ENCODE peak calls at places on chromosomes 6 and 20, in five cellular contexts. H is choroid plexus epithelial cell, Q is heart left ventricle, I is psoas muscle, P is adrenal gland. K is an unnamed sample.

GRCh38 chr6:34934516-34934915 is 45.5 kb downstream of the ANKS1A start:
- DNase-seq in H (peak), P (peak), Q (peak), I (peak), K (peak)

GRCh38 chr6:137013738-137014602 is 30.8 kb downstream of the IL20RA start:
- DNase-seq in P (no peak), Q (no peak), I (no peak), H (peak), K (no peak)

GRCh38 chr20:50399917-50400704 is 110.1 kb upstream of the PTPN1 start:
- DNase-seq in H (peak), P (no peak), I (no peak), Q (no peak), K (no peak)

GRCh38 chr6:101832371-101832770 is 438.9 kb downstream of the GRIK2 start:
- DNase-seq in P (no peak), Q (no peak), I (peak), H (no peak), K (no peak)

GRCh38 chr20:38156888-38157634 is 8.0 kb downstream of the TGM2 start:
- DNase-seq in P (no peak), Q (peak), I (peak), H (no peak), K (no peak)

GRCh38 chr20:54084193-54084592 is 13.8 kb upstream of the BCAS1 start:
- DNase-seq in P (no peak), I (no peak), Q (no peak), H (no peak), K (no peak)

GRCh38 chr6:55827818-55828522 is 47.4 kb downstream of the BMP5 start:
- DNase-seq in I (no peak), P (no peak), Q (no peak), H (no peak), K (no peak)

GRCh38 chr20:57716202-57716601 is 6.4 kb upstream of the PMEPA1 start:
- DNase-seq in Q (no peak), I (no peak), P (no peak), H (peak), K (no peak)

GRCh38 chr6:16352258-16352635 is 113.9 kb downstream of the GMPR start:
- DNase-seq in Q (no peak), P (no peak), I (no peak), H (peak), K (no peak)

GRCh38 chr20:2701671-2702081 is 9.1 kb downstream of the EBF4 start:
- DNase-seq in Q (no peak), H (no peak), I (no peak), P (no peak), K (no peak)

GRCh38 chr6:158908596-158908995 is 89.4 kb upstream of the EZR start:
- DNase-seq in I (no peak), P (no peak), Q (no peak), H (no peak), K (peak)

GRCh38 chr20:3323398-3323797 is 84.1 kb downstream of the DNAAF9 start:
- DNase-seq in I (no peak), P (no peak), Q (no peak), H (no peak), K (no peak)

GRCh38 chr6:130676077-130676772 is 151.0 kb upstream of the SMLR1 start:
- DNase-seq in I (no peak), H (peak), Q (peak), P (no peak), K (no peak)

GRCh38 chr6:138038148-138038870 is 68.9 kb downstream of the PERP start:
- DNase-seq in I (no peak), H (no peak), Q (no peak), P (no peak), K (no peak)

GRCh38 chr6:30646450-30647038 is 389 bp upstream of the C6orf136 start:
- DNase-seq in H (no peak), P (peak), I (peak), Q (peak), K (no peak)

GRCh38 chr20:63074631-63075030 is 67.9 kb upstream of the BHLHE23 start:
- DNase-seq in I (peak), P (no peak), H (no peak), Q (no peak), K (peak)

GRCh38 chr6:146913842-146914562 is 290.2 kb upstream of the STXBP5 start:
- DNase-seq in P (peak), Q (peak), I (peak), H (peak), K (peak)

GRCh38 chr20:2602046-2602735 is 50.2 kb upstream of the NOP56 start:
- DNase-seq in I (no peak), Q (no peak), P (no peak), H (peak), K (no peak)

GRCh38 chr20:58485326-58485725 is 29.9 kb downstream of the APCDD1L start:
- DNase-seq in I (no peak), H (no peak), Q (no peak), P (no peak), K (no peak)

GRCh38 chr20:23245553-23246128 is 105.0 kb upstream of the NXT1 start:
- DNase-seq in Q (peak), P (peak), I (peak), H (peak), K (peak)

GRCh38 chr20:32972181-32973076 is 31.8 kb downstream of the SUN5 start:
- DNase-seq in Q (no peak), H (peak), P (no peak), I (no peak), K (peak)

GRCh38 chr6:44001318-44001868 is 125.9 kb downstream of the MRPL14 start:
- DNase-seq in Q (peak), I (peak), P (no peak), H (peak), K (no peak)

GRCh38 chr6:31586596-31586995 is 519 bp downstream of the LST1 start:
- DNase-seq in I (no peak), H (no peak), P (no peak), Q (peak), K (no peak)

GRCh38 chr6:55497694-55498093 is 81.3 kb downstream of the HMGCLL1 start:
- DNase-seq in P (no peak), H (no peak), I (no peak), Q (no peak), K (no peak)

GRCh38 chr6:98831057-98832031 is 3.0 kb upstream of the POU3F2 start:
- DNase-seq in H (no peak), I (no peak), P (no peak), Q (no peak), K (no peak)

GRCh38 chr6:155254139-155254538 is 9.7 kb upstream of the CLDN20 start:
- DNase-seq in Q (no peak), I (no peak), P (no peak), H (no peak), K (no peak)

GRCh38 chr6:113599444-113599843 is 257.7 kb upstream of the MARCKS start:
- DNase-seq in P (no peak), I (no peak), Q (no peak), H (peak), K (no peak)

GRCh38 chr6:7502743-7503142 is 38.7 kb upstream of the DSP start:
- DNase-seq in P (no peak), H (no peak), Q (no peak), I (no peak), K (no peak)

GRCh38 chr6:43772571-43773049 is 2.6 kb downstream of the VEGFA start:
- DNase-seq in H (peak), I (peak), Q (peak), P (peak), K (no peak)

GRCh38 chr20:41657655-41658054 is 39.5 kb upstream of the CHD6 start:
- DNase-seq in H (no peak), P (no peak), Q (no peak), I (no peak), K (no peak)

GRCh38 chr6:26594128-26594493 is 2.6 kb upstream of the ABT1 start:
- DNase-seq in H (no peak), I (no peak), P (no peak), Q (no peak), K (no peak)
- H3K4me3 ChIP-seq in H (peak), I (no peak), P (no peak), Q (no peak), K (no peak)

GRCh38 chr6:108117427-108118358 is 43.2 kb upstream of the OSTM1 start:
- DNase-seq in Q (peak), P (peak), H (peak), I (peak), K (no peak)
- TF ChIP-seq CTCF in Q (no peak), P (no peak), H (no peak), I (no peak), K (no peak)

GRCh38 chr6:150767161-150767560 is 98.3 kb upstream of the MTHFD1L start:
- DNase-seq in H (no peak), P (no peak), I (no peak), Q (no peak), K (no peak)
- H3K4me3 ChIP-seq in H (no peak), P (no peak), I (no peak), Q (no peak), K (no peak)

GRCh38 chr6:10347561-10348327 is 67.1 kb downstream of the TFAP2A start:
- DNase-seq in Q (no peak), I (no peak), H (no peak), P (no peak), K (peak)

GRCh38 chr6:10338151-10338550 is 76.7 kb downstream of the TFAP2A start:
- DNase-seq in P (no peak), Q (no peak), I (no peak), H (no peak), K (peak)

GRCh38 chr6:10341605-10342004 is 73.3 kb downstream of the TFAP2A start:
- DNase-seq in H (no peak), Q (no peak), P (no peak), I (no peak), K (no peak)

GRCh38 chr6:10343320-10343719 is 71.6 kb downstream of the TFAP2A start:
- DNase-seq in Q (no peak), H (no peak), P (no peak), I (no peak), K (no peak)
- TF ChIP-seq CTCF in Q (no peak), H (no peak), P (no peak), I (no peak), K (no peak)

GRCh38 chr20:43680976-43681375 is 14.1 kb downstream of the MYBL2 start:
- DNase-seq in Q (no peak), I (no peak), P (no peak), H (no peak), K (no peak)
- H3K4me3 ChIP-seq in Q (no peak), I (no peak), P (no peak), H (no peak), K (no peak)

GRCh38 chr20:60086936-60087562 is 128.8 kb downstream of the CDH26 start:
- DNase-seq in P (no peak), Q (no peak), H (no peak), I (no peak), K (peak)

GRCh38 chr20:60080401-60080800 is 122.2 kb downstream of the CDH26 start:
- DNase-seq in Q (no peak), I (no peak), H (no peak), P (no peak), K (no peak)

GRCh38 chr20:60087563-60088105 is 129.4 kb downstream of the CDH26 start:
- DNase-seq in H (peak), Q (no peak), I (no peak), P (no peak), K (no peak)

GRCh38 chr20:60088236-60088635 is 130.0 kb downstream of the CDH26 start:
- DNase-seq in P (no peak), Q (no peak), I (no peak), H (no peak), K (no peak)

GRCh38 chr20:60085551-60086132 is 127.4 kb downstream of the CDH26 start:
- DNase-seq in I (no peak), P (no peak), Q (no peak), H (no peak), K (no peak)
- TF ChIP-seq CTCF in I (no peak), P (no peak), Q (no peak), H (no peak), K (no peak)

DNA sequence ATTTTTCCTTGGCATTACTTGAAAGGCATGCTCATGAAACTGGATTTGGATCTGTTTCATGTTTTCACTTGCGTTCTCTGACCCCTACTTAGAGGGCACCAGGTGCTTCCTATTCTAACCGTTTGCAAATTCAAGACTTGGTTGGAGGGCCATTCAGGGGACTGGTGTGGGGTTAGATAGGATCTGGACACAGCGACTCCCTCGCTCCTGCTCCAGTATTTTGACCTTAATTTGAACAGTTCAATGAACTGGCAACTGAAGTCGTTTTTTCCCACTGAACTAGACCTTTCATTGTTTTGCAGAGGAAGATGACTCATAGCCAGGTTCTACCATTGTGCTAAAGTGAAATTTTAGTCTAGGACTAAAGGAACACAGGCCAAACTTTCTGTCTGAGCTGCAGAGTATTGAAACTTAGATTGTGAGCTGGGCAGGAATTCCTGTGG is 64.6 kb downstream of the UTRN start:
- DNase-seq in I (no peak), P (peak), H (peak), Q (peak), K (no peak)
- H3K4me3 ChIP-seq in I (no peak), P (no peak), H (no peak), Q (no peak), K (no peak)

DNA sequence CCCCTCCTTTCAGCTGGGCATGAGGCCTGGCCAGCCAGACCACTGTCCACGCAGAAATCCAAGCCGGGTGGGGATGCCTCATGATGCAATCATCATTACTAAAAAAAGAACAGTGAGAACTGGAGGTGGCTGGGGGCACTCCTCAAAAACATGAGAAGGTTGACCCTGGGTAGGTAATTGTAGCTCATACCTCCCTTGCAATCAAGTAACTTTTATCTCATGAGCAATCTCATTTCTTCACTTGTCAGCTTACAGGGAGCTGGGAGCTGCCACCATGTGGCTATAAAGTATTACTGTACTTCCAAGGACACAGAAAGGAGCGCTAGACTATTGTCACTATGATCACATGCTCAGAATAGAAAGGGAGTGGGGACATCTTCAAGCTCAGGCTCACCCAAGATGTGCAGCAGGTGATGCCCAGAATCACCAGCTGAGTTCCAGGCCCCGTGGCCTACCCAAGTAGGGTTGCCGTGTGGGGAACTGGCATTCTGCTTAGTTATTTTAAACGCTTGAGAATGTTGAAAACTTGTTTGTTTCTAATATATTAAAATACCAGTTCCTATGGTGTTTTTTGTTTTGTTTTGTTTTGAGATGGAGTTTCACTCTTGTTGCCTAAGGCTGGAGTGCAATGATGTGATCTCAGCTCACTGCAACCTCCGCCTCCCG is 3.0 kb upstream of the CDH26 start:
- DNase-seq in I (peak), H (peak), P (peak), Q (no peak), K (no peak)
- TF ChIP-seq CTCF in I (peak), H (peak), P (peak), Q (peak), K (no peak)

K was measured in lower leg skin.